ENCODE peak calls at places on chromosomes 7 and 10, in five cellular contexts. Z is stimulated activated CD8-positive, alpha-beta memory T cell treated with anti-CD3 and anti-CD28 coated beads, Interleukin-12 subunit alpha, Interleukin-12 subunit beta, amount 100 ng/mL, for 1 hour; R is cardiac fibroblast; V is transverse colon; W is HTR-8/SVneo. K is an unnamed sample.
A peak's percentile ranks its signal among the peaks of the same experiment; 100 is the strongest.

GRCh38 chr10:29648114-29648982 is 13.6 kb upstream of the SVIL start:
- DNase-seq in Z (no peak), R (peak; percentile 75), V (peak; percentile 47), W (no peak), K (no peak)

GRCh38 chr10:29174389-29174788 is 114.5 kb upstream of the LYZL1 start:
- DNase-seq in Z (no peak), R (peak; percentile 29), V (no peak), W (no peak), K (no peak)

GRCh38 chr7:93551931-93552330 is 22.6 kb downstream of the CALCR start:
- DNase-seq in Z (no peak), R (no peak), V (no peak), W (no peak), K (no peak)

GRCh38 chr7:33155811-33156210 is 26.4 kb downstream of the BBS9 start:
- DNase-seq in Z (no peak), R (peak; percentile 90), V (no peak), W (no peak), K (no peak)

GRCh38 chr7:47905071-47905920 is 43.0 kb downstream of the PKD1L1 start:
- DNase-seq in Z (no peak), R (no peak), V (no peak), W (no peak), K (no peak)

GRCh38 chr10:10579709-10580108 is 438.0 kb upstream of the CELF2 start:
- DNase-seq in Z (no peak), R (no peak), V (no peak), W (no peak), K (no peak)

GRCh38 chr7:122465296-122465695 is 160.7 kb upstream of the FEZF1 start:
- DNase-seq in Z (no peak), R (no peak), V (no peak), W (no peak), K (no peak)

GRCh38 chr10:112716076-112716475 is 234.0 kb upstream of the TCF7L2 start:
- DNase-seq in Z (no peak), R (no peak), V (no peak), W (no peak), K (no peak)

GRCh38 chr7:96266015-96266414 is 55.9 kb downstream of the SLC25A13 start:
- DNase-seq in Z (no peak), R (no peak), V (no peak), W (no peak), K (no peak)

GRCh38 chr7:92425311-92425947 is 21.9 kb upstream of the GATAD1 start:
- DNase-seq in Z (no peak), R (no peak), V (peak; percentile 22), W (no peak), K (no peak)

GRCh38 chr7:121080257-121080912 is 91.9 kb downstream of the CPED1 start:
- DNase-seq in Z (no peak), R (no peak), V (no peak), W (no peak), K (no peak)

GRCh38 chr7:155872678-155873369 is 60.6 kb upstream of the SHH start:
- DNase-seq in Z (no peak), R (no peak), V (no peak), W (no peak), K (no peak)

GRCh38 chr10:98260752-98261151 is 7.2 kb downstream of the LOXL4 start:
- DNase-seq in Z (no peak), R (no peak), V (no peak), W (no peak), K (no peak)

GRCh38 chr7:157445956-157446295 is 109.1 kb downstream of the DNAJB6 start:
- DNase-seq in Z (no peak), R (no peak), V (no peak), W (no peak), K (no peak)